ENCODE peak calls at places on chromosome 6, in ten cellular contexts. One of them, this sample, is unnamed.

GRCh38 chr6:13769655-13770053 is 44.7 kb downstream of the MCUR1 start:
- DNase-seq in fibroblast of pulmonary artery: no peak
- DNase-seq in NCI-H1417: no peak
- DNase-seq in HCT116: no peak
- DNase-seq in NCI-H1105: no peak
- DNase-seq in HuH-7.5: no peak
- DNase-seq in RKO: no peak
- DNase-seq in CD4-positive, alpha-beta T cell: no peak
- DNase-seq in skeletal muscle cell: no peak
- DNase-seq in mammary epithelial cell: no peak
- DNase-seq in this sample: no peak

GRCh38 chr6:108203189-108204119 is 37.6 kb downstream of the NR2E1 start:
- DNase-seq in CD4-positive, alpha-beta T cell: no peak
- DNase-seq in NCI-H1417: no peak
- DNase-seq in fibroblast of pulmonary artery: no peak
- DNase-seq in NCI-H1105: no peak
- DNase-seq in skeletal muscle cell: no peak
- DNase-seq in HCT116: no peak
- DNase-seq in HuH-7.5: no peak
- DNase-seq in mammary epithelial cell: no peak
- DNase-seq in RKO: no peak
- DNase-seq in this sample: no peak

GRCh38 chr6:150924808-150925654 is 59.5 kb downstream of the MTHFD1L start:
- DNase-seq in RKO: no peak
- DNase-seq in skeletal muscle cell: no peak
- DNase-seq in fibroblast of pulmonary artery: peak; percentile 51
- DNase-seq in HuH-7.5: no peak
- DNase-seq in NCI-H1417: no peak
- DNase-seq in mammary epithelial cell: no peak
- DNase-seq in CD4-positive, alpha-beta T cell: no peak
- DNase-seq in NCI-H1105: no peak
- DNase-seq in HCT116: no peak
- DNase-seq in this sample: no peak

GRCh38 chr6:82954937-82955577 is 110.6 kb downstream of the UBE3D start:
- DNase-seq in NCI-H1105: no peak
- DNase-seq in skeletal muscle cell: peak; percentile 66
- DNase-seq in RKO: peak; percentile 19
- DNase-seq in CD4-positive, alpha-beta T cell: no peak
- DNase-seq in fibroblast of pulmonary artery: peak; percentile 50
- DNase-seq in mammary epithelial cell: peak; percentile 26
- DNase-seq in NCI-H1417: no peak
- DNase-seq in HCT116: no peak
- DNase-seq in HuH-7.5: no peak
- DNase-seq in this sample: no peak

GRCh38 chr6:45586216-45587171 is 208.8 kb upstream of the SUPT3H start:
- DNase-seq in skeletal muscle cell: no peak
- DNase-seq in CD4-positive, alpha-beta T cell: peak; percentile 50
- DNase-seq in mammary epithelial cell: peak; percentile 85
- DNase-seq in fibroblast of pulmonary artery: no peak
- DNase-seq in HuH-7.5: no peak
- DNase-seq in HCT116: no peak
- DNase-seq in NCI-H1105: no peak
- DNase-seq in RKO: no peak
- DNase-seq in NCI-H1417: peak; percentile 0
- DNase-seq in this sample: no peak

GRCh38 chr6:379367-380181 is 12.0 kb upstream of the IRF4 start:
- DNase-seq in HCT116: no peak
- DNase-seq in fibroblast of pulmonary artery: no peak
- DNase-seq in RKO: no peak
- DNase-seq in skeletal muscle cell: no peak
- DNase-seq in CD4-positive, alpha-beta T cell: no peak
- DNase-seq in NCI-H1417: no peak
- DNase-seq in NCI-H1105: no peak
- DNase-seq in HuH-7.5: no peak
- DNase-seq in mammary epithelial cell: no peak
- DNase-seq in this sample: no peak

GRCh38 chr6:133730881-133731280 is 158.0 kb upstream of the TCF21 start:
- DNase-seq in mammary epithelial cell: peak; percentile 20
- DNase-seq in HuH-7.5: no peak
- DNase-seq in fibroblast of pulmonary artery: peak; percentile 13
- DNase-seq in NCI-H1105: no peak
- DNase-seq in CD4-positive, alpha-beta T cell: no peak
- DNase-seq in HCT116: no peak
- DNase-seq in skeletal muscle cell: no peak
- DNase-seq in RKO: no peak
- DNase-seq in NCI-H1417: no peak
- DNase-seq in this sample: peak; percentile 6

GRCh38 chr6:150865406-150866146 is at the start of gene MTHFD1L:
- DNase-seq in NCI-H1417: peak; percentile 90
- DNase-seq in fibroblast of pulmonary artery: peak; percentile 96
- DNase-seq in NCI-H1105: peak; percentile 77
- DNase-seq in HCT116: peak; percentile 44
- DNase-seq in HuH-7.5: peak; percentile 88
- DNase-seq in CD4-positive, alpha-beta T cell: peak; percentile 46
- DNase-seq in mammary epithelial cell: peak; percentile 71
- DNase-seq in skeletal muscle cell: peak; percentile 77
- DNase-seq in RKO: peak; percentile 84
- DNase-seq in this sample: peak; percentile 61

GRCh38 chr6:134041093-134041492 is 11.3 kb downstream of the SLC2A12 start:
- DNase-seq in fibroblast of pulmonary artery: peak; percentile 61
- DNase-seq in NCI-H1105: no peak
- DNase-seq in skeletal muscle cell: peak; percentile 22
- DNase-seq in mammary epithelial cell: peak; percentile 87
- DNase-seq in CD4-positive, alpha-beta T cell: no peak
- DNase-seq in RKO: peak; percentile 12
- DNase-seq in NCI-H1417: no peak
- DNase-seq in HCT116: peak; percentile 35
- DNase-seq in HuH-7.5: no peak
- DNase-seq in this sample: no peak

GRCh38 chr6:16302721-16303552 is 64.5 kb downstream of the GMPR start:
- DNase-seq in fibroblast of pulmonary artery: no peak
- DNase-seq in NCI-H1105: no peak
- DNase-seq in NCI-H1417: peak; percentile 12
- DNase-seq in HuH-7.5: no peak
- DNase-seq in CD4-positive, alpha-beta T cell: no peak
- DNase-seq in RKO: no peak
- DNase-seq in HCT116: no peak
- DNase-seq in mammary epithelial cell: no peak
- DNase-seq in skeletal muscle cell: no peak
- DNase-seq in this sample: no peak

GRCh38 chr6:30325150-30325872 is 1.4 kb upstream of the TRIM39 start:
- DNase-seq in NCI-H1417: no peak
- DNase-seq in RKO: peak; percentile 89
- DNase-seq in mammary epithelial cell: no peak
- DNase-seq in NCI-H1105: peak; percentile 63
- DNase-seq in fibroblast of pulmonary artery: peak; percentile 39
- DNase-seq in HCT116: no peak
- DNase-seq in HuH-7.5: peak; percentile 46
- DNase-seq in skeletal muscle cell: no peak
- DNase-seq in CD4-positive, alpha-beta T cell: peak; percentile 74
- DNase-seq in this sample: peak; percentile 78

GRCh38 chr6:6314601-6315000 is 5.9 kb downstream of the F13A1 start:
- DNase-seq in NCI-H1417: no peak
- DNase-seq in fibroblast of pulmonary artery: no peak
- DNase-seq in CD4-positive, alpha-beta T cell: no peak
- DNase-seq in RKO: no peak
- DNase-seq in mammary epithelial cell: no peak
- DNase-seq in skeletal muscle cell: no peak
- DNase-seq in HuH-7.5: no peak
- DNase-seq in HCT116: no peak
- DNase-seq in NCI-H1105: no peak
- DNase-seq in this sample: no peak

GRCh38 chr6:14476793-14477531 is 359.4 kb downstream of the CD83 start:
- DNase-seq in NCI-H1417: no peak
- DNase-seq in RKO: no peak
- DNase-seq in HuH-7.5: peak; percentile 26
- DNase-seq in skeletal muscle cell: peak; percentile 91
- DNase-seq in NCI-H1105: no peak
- DNase-seq in fibroblast of pulmonary artery: peak; percentile 94
- DNase-seq in HCT116: no peak
- DNase-seq in mammary epithelial cell: no peak
- DNase-seq in CD4-positive, alpha-beta T cell: no peak
- DNase-seq in this sample: no peak

GRCh38 chr6:132820629-132821381 is 6.4 kb downstream of the RPS12 start:
- DNase-seq in mammary epithelial cell: peak; percentile 20
- DNase-seq in HuH-7.5: no peak
- DNase-seq in RKO: peak; percentile 40
- DNase-seq in fibroblast of pulmonary artery: peak; percentile 17
- DNase-seq in NCI-H1105: no peak
- DNase-seq in NCI-H1417: peak; percentile 5
- DNase-seq in skeletal muscle cell: no peak
- DNase-seq in CD4-positive, alpha-beta T cell: no peak
- DNase-seq in HCT116: no peak
- DNase-seq in this sample: peak; percentile 34

GRCh38 chr6:157987788-157988699 is 6.4 kb downstream of the SYNJ2 start:
- DNase-seq in mammary epithelial cell: no peak
- DNase-seq in RKO: no peak
- DNase-seq in CD4-positive, alpha-beta T cell: no peak
- DNase-seq in fibroblast of pulmonary artery: no peak
- DNase-seq in skeletal muscle cell: no peak
- DNase-seq in HCT116: no peak
- DNase-seq in NCI-H1417: no peak
- DNase-seq in NCI-H1105: no peak
- DNase-seq in HuH-7.5: no peak
- DNase-seq in this sample: no peak

GRCh38 chr6:101921829-101922450 is 528.4 kb downstream of the GRIK2 start:
- DNase-seq in skeletal muscle cell: no peak
- DNase-seq in NCI-H1105: no peak
- DNase-seq in HCT116: no peak
- DNase-seq in mammary epithelial cell: no peak
- DNase-seq in HuH-7.5: no peak
- DNase-seq in fibroblast of pulmonary artery: no peak
- DNase-seq in RKO: no peak
- DNase-seq in CD4-positive, alpha-beta T cell: no peak
- DNase-seq in NCI-H1417: no peak
- DNase-seq in this sample: no peak

GRCh38 chr6:51792273-51793030 is 295.0 kb downstream of the PKHD1 start:
- DNase-seq in fibroblast of pulmonary artery: no peak
- DNase-seq in mammary epithelial cell: peak; percentile 56
- DNase-seq in RKO: no peak
- DNase-seq in skeletal muscle cell: no peak
- DNase-seq in HuH-7.5: no peak
- DNase-seq in HCT116: no peak
- DNase-seq in NCI-H1105: no peak
- DNase-seq in NCI-H1417: no peak
- DNase-seq in CD4-positive, alpha-beta T cell: no peak
- DNase-seq in this sample: peak; percentile 7

GRCh38 chr6:81752969-81753708 is 658 bp upstream of the TENT5A start:
- DNase-seq in RKO: peak; percentile 83
- DNase-seq in NCI-H1105: no peak
- DNase-seq in fibroblast of pulmonary artery: peak; percentile 94
- DNase-seq in mammary epithelial cell: peak; percentile 78
- DNase-seq in skeletal muscle cell: peak; percentile 78
- DNase-seq in CD4-positive, alpha-beta T cell: peak; percentile 47
- DNase-seq in HCT116: peak; percentile 69
- DNase-seq in NCI-H1417: peak; percentile 90
- DNase-seq in HuH-7.5: peak; percentile 80
- DNase-seq in this sample: peak; percentile 83

GRCh38 chr6:88380618-88381288 is 214.6 kb upstream of the CNR1 start:
- DNase-seq in RKO: no peak
- DNase-seq in CD4-positive, alpha-beta T cell: no peak
- DNase-seq in skeletal muscle cell: no peak
- DNase-seq in fibroblast of pulmonary artery: peak; percentile 38
- DNase-seq in mammary epithelial cell: no peak
- DNase-seq in HuH-7.5: no peak
- DNase-seq in NCI-H1417: no peak
- DNase-seq in NCI-H1105: no peak
- DNase-seq in HCT116: no peak
- DNase-seq in this sample: no peak

GRCh38 chr6:27237089-27237723 is 10.3 kb upstream of the PRSS16 start:
- DNase-seq in CD4-positive, alpha-beta T cell: no peak
- DNase-seq in HuH-7.5: no peak
- DNase-seq in mammary epithelial cell: peak; percentile 71
- DNase-seq in skeletal muscle cell: no peak
- DNase-seq in NCI-H1417: no peak
- DNase-seq in HCT116: peak; percentile 67
- DNase-seq in RKO: peak; percentile 85
- DNase-seq in fibroblast of pulmonary artery: peak; percentile 44
- DNase-seq in NCI-H1105: no peak
- DNase-seq in this sample: no peak

GRCh38 chr6:133814797-133815196 is 74.1 kb upstream of the TCF21 start:
- DNase-seq in mammary epithelial cell: peak; percentile 70
- DNase-seq in RKO: peak; percentile 43
- DNase-seq in HuH-7.5: no peak
- DNase-seq in CD4-positive, alpha-beta T cell: no peak
- DNase-seq in HCT116: peak; percentile 6
- DNase-seq in NCI-H1105: no peak
- DNase-seq in NCI-H1417: no peak
- DNase-seq in fibroblast of pulmonary artery: peak; percentile 83
- DNase-seq in skeletal muscle cell: peak; percentile 50
- DNase-seq in this sample: no peak

GRCh38 chr6:106087548-106088325 is 1.6 kb downstream of the PRDM1 start:
- DNase-seq in HCT116: no peak
- DNase-seq in CD4-positive, alpha-beta T cell: no peak
- DNase-seq in NCI-H1105: no peak
- DNase-seq in mammary epithelial cell: peak; percentile 60
- DNase-seq in HuH-7.5: no peak
- DNase-seq in RKO: no peak
- DNase-seq in NCI-H1417: no peak
- DNase-seq in skeletal muscle cell: peak; percentile 71
- DNase-seq in fibroblast of pulmonary artery: peak; percentile 76
- DNase-seq in this sample: peak; percentile 34

GRCh38 chr6:154791561-154792317 is 58.5 kb downstream of the SCAF8 start:
- DNase-seq in HCT116: no peak
- DNase-seq in skeletal muscle cell: peak; percentile 10
- DNase-seq in fibroblast of pulmonary artery: peak; percentile 56
- DNase-seq in NCI-H1105: no peak
- DNase-seq in HuH-7.5: no peak
- DNase-seq in RKO: peak; percentile 34
- DNase-seq in mammary epithelial cell: peak; percentile 19
- DNase-seq in NCI-H1417: no peak
- DNase-seq in CD4-positive, alpha-beta T cell: no peak
- DNase-seq in this sample: no peak

GRCh38 chr6:87832025-87832825 is 130.2 kb upstream of the AKIRIN2 start:
- DNase-seq in CD4-positive, alpha-beta T cell: no peak
- DNase-seq in fibroblast of pulmonary artery: peak; percentile 29
- DNase-seq in HuH-7.5: no peak
- DNase-seq in NCI-H1105: peak; percentile 44
- DNase-seq in HCT116: no peak
- DNase-seq in skeletal muscle cell: no peak
- DNase-seq in mammary epithelial cell: peak; percentile 33
- DNase-seq in RKO: peak; percentile 57
- DNase-seq in NCI-H1417: peak; percentile 49
- DNase-seq in this sample: peak; percentile 89

GRCh38 chr6:7765575-7766325 is 39.9 kb downstream of the BMP6 start:
- DNase-seq in HCT116: no peak
- DNase-seq in RKO: no peak
- DNase-seq in CD4-positive, alpha-beta T cell: no peak
- DNase-seq in mammary epithelial cell: no peak
- DNase-seq in NCI-H1105: no peak
- DNase-seq in HuH-7.5: no peak
- DNase-seq in skeletal muscle cell: no peak
- DNase-seq in fibroblast of pulmonary artery: no peak
- DNase-seq in NCI-H1417: no peak
- DNase-seq in this sample: no peak

GRCh38 chr6:81853975-81854374 is 101.5 kb upstream of the TENT5A start:
- DNase-seq in fibroblast of pulmonary artery: no peak
- DNase-seq in mammary epithelial cell: no peak
- DNase-seq in NCI-H1105: no peak
- DNase-seq in NCI-H1417: no peak
- DNase-seq in HCT116: no peak
- DNase-seq in skeletal muscle cell: no peak
- DNase-seq in CD4-positive, alpha-beta T cell: no peak
- DNase-seq in RKO: no peak
- DNase-seq in HuH-7.5: no peak
- DNase-seq in this sample: no peak

GRCh38 chr6:166166314-166167257 is 1.1 kb downstream of the TBXT start:
- DNase-seq in HCT116: no peak
- DNase-seq in CD4-positive, alpha-beta T cell: no peak
- DNase-seq in mammary epithelial cell: no peak
- DNase-seq in NCI-H1105: no peak
- DNase-seq in NCI-H1417: no peak
- DNase-seq in skeletal muscle cell: no peak
- DNase-seq in RKO: no peak
- DNase-seq in HuH-7.5: no peak
- DNase-seq in fibroblast of pulmonary artery: no peak
- DNase-seq in this sample: no peak

GRCh38 chr6:100435299-100435698 is 29.4 kb downstream of the SIM1 start:
- DNase-seq in HCT116: peak; percentile 19
- DNase-seq in mammary epithelial cell: peak; percentile 66
- DNase-seq in skeletal muscle cell: no peak
- DNase-seq in RKO: peak; percentile 28
- DNase-seq in fibroblast of pulmonary artery: no peak
- DNase-seq in CD4-positive, alpha-beta T cell: no peak
- DNase-seq in HuH-7.5: no peak
- DNase-seq in NCI-H1105: no peak
- DNase-seq in NCI-H1417: no peak
- DNase-seq in this sample: no peak

This sample was measured in Kasumi-1.